ENCODE peak calls at places on chromosomes 3 and 15, in six cellular contexts. H, A, C, D, K and F are unnamed samples.

GRCh38 chr3:170992854-170993253 is 33.7 kb downstream of the SLC2A2 start:
- DNase-seq in C (no peak), H (no peak), A (peak), K (peak), D (no peak), F (peak)

GRCh38 chr3:95971573-95971972 is 842.8 kb upstream of the EPHA6 start:
- DNase-seq in A (no peak), C (no peak), H (no peak), D (no peak), K (peak), F (no peak)

GRCh38 chr3:152780553-152780952 is 54.4 kb upstream of the P2RY1 start:
- DNase-seq in H (no peak), A (peak), D (no peak), C (no peak), K (peak), F (peak)

GRCh38 chr15:25372298-25372697 is 66.5 kb downstream of the UBE3A start:
- DNase-seq in K (peak), C (no peak), D (no peak), A (peak), H (no peak), F (peak)

GRCh38 chr3:7146529-7146928 is 285.6 kb downstream of the GRM7 start:
- DNase-seq in D (no peak), A (no peak), H (no peak), K (no peak), C (no peak), F (no peak)

GRCh38 chr3:159252274-159252673 is 450.4 kb downstream of the MFSD1 start:
- DNase-seq in D (no peak), C (no peak), A (no peak), H (no peak), K (peak), F (no peak)

GRCh38 chr3:8554725-8555621 is 53.4 kb downstream of the LMCD1 start:
- DNase-seq in D (no peak), A (no peak), C (peak), K (peak), H (no peak), F (no peak)

GRCh38 chr3:139771331-139771730 is 93.6 kb upstream of the NMNAT3 start:
- DNase-seq in C (no peak), H (no peak), K (peak), A (no peak), D (no peak), F (no peak)

GRCh38 chr3:59482684-59483083 is 432.9 kb upstream of the CFAP20DC start:
- DNase-seq in D (no peak), H (no peak), A (peak), C (no peak), K (no peak), F (no peak)

GRCh38 chr3:184592411-184593200 is 31.0 kb downstream of the EPHB3 start:
- DNase-seq in K (no peak), A (no peak), D (no peak), H (no peak), C (no peak), F (no peak)

GRCh38 chr3:185687479-185687878 is 101.4 kb downstream of the SENP2 start:
- DNase-seq in K (peak), D (no peak), A (peak), C (no peak), H (no peak), F (peak)

GRCh38 chr3:61030469-61031035 is 220.7 kb downstream of the FHIT start:
- DNase-seq in K (peak), A (no peak), H (no peak), C (no peak), D (no peak), F (no peak)

GRCh38 chr15:39511000-39511914 is 69.6 kb upstream of the THBS1 start:
- DNase-seq in C (no peak), D (peak), H (no peak), A (peak), K (peak), F (peak)

GRCh38 chr3:15051531-15051930 is 13.6 kb downstream of the MRPS25 start:
- DNase-seq in K (peak), H (peak), A (peak), C (no peak), D (no peak), F (peak)

GRCh38 chr3:163521261-163521660 is 1557.0 kb downstream of the SI start:
- DNase-seq in D (no peak), C (no peak), H (no peak), K (no peak), A (no peak), F (no peak)

GRCh38 chr3:150105886-150106612 is 135.4 kb upstream of the PFN2 start:
- DNase-seq in C (no peak), D (no peak), A (no peak), K (no peak), H (no peak), F (no peak)

GRCh38 chr15:80929225-80929624 is 60.4 kb downstream of the MESD start:
- DNase-seq in D (no peak), H (no peak), C (no peak), K (peak), A (peak), F (peak)

GRCh38 chr3:58235970-58236369 is 1.6 kb upstream of the ABHD6 start:
- DNase-seq in A (no peak), K (no peak), D (no peak), H (no peak), C (no peak), F (no peak)
- H3K4me3 ChIP-seq in A (no peak), K (no peak), D (no peak), H (no peak), C (no peak), F (no peak)

DNA sequence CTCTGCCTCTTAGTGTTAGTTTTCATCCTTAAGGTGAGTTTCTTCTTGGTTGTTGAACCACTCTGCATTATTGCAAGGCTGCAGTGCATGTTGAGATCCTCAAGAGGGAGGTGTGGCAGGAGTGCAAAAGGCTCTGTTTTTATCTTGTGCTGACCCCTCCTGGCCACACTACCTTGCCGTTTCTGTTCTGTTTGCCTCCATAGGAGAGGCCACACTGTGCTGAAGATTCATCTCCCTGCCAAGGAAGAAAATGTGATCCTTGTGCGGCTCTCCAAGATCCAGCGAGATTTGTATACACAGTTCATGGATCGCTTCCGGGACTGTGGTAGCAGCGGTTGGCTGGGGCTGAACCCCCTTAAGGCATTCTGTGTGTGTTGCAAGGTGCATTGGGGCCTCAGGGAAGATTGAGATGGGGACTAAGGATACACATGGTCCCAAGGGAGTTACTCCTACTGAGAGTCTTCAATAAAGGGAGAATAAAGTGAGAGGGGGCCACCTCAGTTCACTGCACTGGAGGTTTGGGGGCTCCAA is 33.0 kb upstream of the TEX264 start:
- DNase-seq in C (no peak), K (peak), A (peak), H (no peak), D (no peak), F (peak)
- TF ChIP-seq CTCF in C (peak), K (peak), A (peak), H (peak), D (peak), F (peak)

GRCh38 chr15:59616390-59616789 is 4.8 kb downstream of the GCNT3 start:
- DNase-seq in C (no peak), H (no peak), D (no peak), A (peak), K (no peak), F (peak)

GRCh38 chr15:59614153-59614552 is 2.6 kb downstream of the GCNT3 start:
- DNase-seq in D (no peak), K (no peak), H (no peak), A (no peak), C (no peak), F (no peak)

GRCh38 chr15:59615661-59616060 is 4.1 kb downstream of the GCNT3 start:
- DNase-seq in A (no peak), K (no peak), C (no peak), D (no peak), H (no peak), F (no peak)

GRCh38 chr15:59609730-59610712 is 1.6 kb upstream of the GCNT3 start:
- DNase-seq in D (no peak), H (no peak), A (no peak), C (no peak), K (no peak), F (no peak)

GRCh38 chr15:59611277-59612260 is at the start of gene GCNT3:
- DNase-seq in H (no peak), C (no peak), K (peak), A (peak), D (no peak), F (peak)
- H3K4me3 ChIP-seq in H (peak), C (no peak), K (no peak), A (no peak), D (no peak), F (no peak)

GRCh38 chr3:5226783-5227182 is 39.3 kb downstream of the EDEM1 start:
- DNase-seq in K (peak), C (no peak), D (no peak), H (no peak), A (peak), F (peak)
- TF ChIP-seq CTCF in K (peak), C (no peak), D (no peak), H (no peak), A (peak), F (peak)